ENCODE peak calls at places on chromosomes 3 and 15, in nine cellular contexts. S is lower lobe of right lung, Z is A549, L is endothelial cell, O is neural progenitor cell, V is hepatocyte, B is upper lobe of right lung, Q is AG09309, E is HCT116. W is an unnamed sample.

GRCh38 chr15:85778107-85778776 is 16.5 kb downstream of the KLHL25 start:
- DNase-seq in S (no peak), Z (no peak), L (no peak), O (no peak), V (no peak), B (no peak), Q (no peak), E (no peak), W (no peak)

GRCh38 chr15:51601801-51602200 is 20.8 kb downstream of the DMXL2 start:
- DNase-seq in S (no peak), Z (no peak), L (no peak), O (no peak), V (no peak), B (no peak), Q (no peak), E (no peak), W (no peak)

GRCh38 chr15:68389041-68389930 is 42.7 kb downstream of the ITGA11 start:
- DNase-seq in S (no peak), Z (no peak), L (no peak), O (no peak), V (no peak), B (peak; percentile 32), Q (no peak), E (no peak), W (no peak)

GRCh38 chr3:29344986-29345385 is 64.1 kb downstream of the RBMS3 start:
- DNase-seq in S (no peak), Z (no peak), L (no peak), O (no peak), V (no peak), B (no peak), Q (no peak), E (no peak), W (no peak)

GRCh38 chr3:120145498-120146285 is 51.4 kb upstream of the GSK3B start:
- DNase-seq in S (no peak), Z (peak; percentile 61), L (no peak), O (no peak), V (peak; percentile 35), B (no peak), Q (peak; percentile 43), E (peak; percentile 55), W (no peak)

GRCh38 chr15:31486506-31486905 is 159.9 kb downstream of the KLF13 start:
- DNase-seq in S (no peak), Z (no peak), L (no peak), O (peak; percentile 53), V (no peak), B (peak; percentile 45), Q (no peak), E (no peak), W (no peak)

GRCh38 chr3:184591789-184592188 is 30.2 kb downstream of the EPHB3 start:
- DNase-seq in S (no peak), Z (no peak), L (no peak), O (no peak), V (no peak), B (no peak), Q (no peak), E (no peak), W (no peak)

GRCh38 chr3:123692041-123692440 is 107.2 kb upstream of the HACD2 start:
- DNase-seq in S (no peak), Z (no peak), L (no peak), O (no peak), V (no peak), B (no peak), Q (no peak), E (no peak), W (no peak)

GRCh38 chr15:95932676-95933075 is 397.8 kb upstream of the NR2F2 start:
- DNase-seq in S (no peak), Z (no peak), L (no peak), O (no peak), V (no peak), B (no peak), Q (peak; percentile 94), E (peak; percentile 19), W (no peak)

GRCh38 chr3:24012589-24013257 is 67.6 kb downstream of the NR1D2 start:
- DNase-seq in S (no peak), Z (no peak), L (no peak), O (no peak), V (no peak), B (no peak), Q (no peak), E (no peak), W (no peak)

GRCh38 chr3:115100172-115100571 is 46.9 kb downstream of the ZBTB20 start:
- DNase-seq in S (no peak), Z (peak; percentile 52), L (no peak), O (peak; percentile 1), V (peak; percentile 12), B (no peak), Q (peak; percentile 25), E (no peak), W (no peak)

GRCh38 chr15:74243431-74243830 is 7.3 kb downstream of the CCDC33 start:
- DNase-seq in S (no peak), Z (no peak), L (no peak), O (no peak), V (no peak), B (no peak), Q (no peak), E (no peak), W (no peak)

GRCh38 chr15:74727727-74728126 is 2.4 kb upstream of the CYP1A1 start:
- DNase-seq in S (no peak), Z (no peak), L (no peak), O (no peak), V (no peak), B (no peak), Q (no peak), E (no peak), W (no peak)

GRCh38 chr3:185959609-185960517 is 22.0 kb upstream of the TRA2B start:
- DNase-seq in S (no peak), Z (peak; percentile 82), L (no peak), O (no peak), V (no peak), B (no peak), Q (peak; percentile 67), E (no peak), W (no peak)

GRCh38 chr15:57196865-57197264 is 179.4 kb upstream of the CGNL1 start:
- DNase-seq in S (no peak), Z (no peak), L (no peak), O (no peak), V (no peak), B (no peak), Q (no peak), E (no peak), W (no peak)

GRCh38 chr3:127180859-127181258 is 12.1 kb upstream of the PRR23E start:
- DNase-seq in S (no peak), Z (no peak), L (no peak), O (no peak), V (no peak), B (peak; percentile 53), Q (no peak), E (no peak), W (no peak)

GRCh38 chr15:52466716-52467115 is 62.0 kb downstream of the MYO5A start:
- DNase-seq in S (no peak), Z (no peak), L (no peak), O (no peak), V (no peak), B (no peak), Q (no peak), E (no peak), W (no peak)

GRCh38 chr3:14425574-14426304 is 23.3 kb downstream of the SLC6A6 start:
- DNase-seq in S (peak; percentile 85), Z (no peak), L (no peak), O (no peak), V (no peak), B (peak; percentile 80), Q (no peak), E (no peak), W (peak; percentile 92)
- TF ChIP-seq CTCF in S (peak; percentile 23), Z (no peak), L (no peak), O (no peak), V (no peak), B (peak; percentile 14), Q (no peak), E (no peak), W (peak; percentile 51)

GRCh38 chr3:167106456-167106855 is 273.6 kb downstream of the ZBBX start:
- DNase-seq in S (no peak), Z (no peak), L (no peak), O (no peak), V (no peak), B (no peak), Q (no peak), E (no peak), W (no peak)

GRCh38 chr3:167100200-167100599 is 279.9 kb downstream of the ZBBX start:
- DNase-seq in S (no peak), Z (no peak), L (no peak), O (no peak), V (no peak), B (no peak), Q (no peak), E (no peak), W (no peak)

GRCh38 chr3:167100651-167101050 is 279.4 kb downstream of the ZBBX start:
- DNase-seq in S (no peak), Z (no peak), L (no peak), O (no peak), V (no peak), B (no peak), Q (no peak), E (no peak), W (no peak)

GRCh38 chr3:167102071-167102470 is 278.0 kb downstream of the ZBBX start:
- DNase-seq in S (no peak), Z (peak; percentile 6), L (no peak), O (peak; percentile 51), V (no peak), B (no peak), Q (no peak), E (peak; percentile 6), W (no peak)
- TF ChIP-seq CTCF in S (no peak), Z (no peak), L (peak; percentile 57), O (peak; percentile 64), V (no peak), B (no peak), Q (no peak), E (peak; percentile 38), W (no peak)

GRCh38 chr3:38054166-38054991 is 15.4 kb downstream of the DLEC1 start:
- DNase-seq in S (peak; percentile 58), Z (no peak), L (no peak), O (no peak), V (peak; percentile 63), B (no peak), Q (no peak), E (no peak), W (no peak)
- TF ChIP-seq CTCF in S (no peak), Z (no peak), L (no peak), O (no peak), V (no peak), B (no peak), Q (no peak), E (no peak), W (no peak)

DNA sequence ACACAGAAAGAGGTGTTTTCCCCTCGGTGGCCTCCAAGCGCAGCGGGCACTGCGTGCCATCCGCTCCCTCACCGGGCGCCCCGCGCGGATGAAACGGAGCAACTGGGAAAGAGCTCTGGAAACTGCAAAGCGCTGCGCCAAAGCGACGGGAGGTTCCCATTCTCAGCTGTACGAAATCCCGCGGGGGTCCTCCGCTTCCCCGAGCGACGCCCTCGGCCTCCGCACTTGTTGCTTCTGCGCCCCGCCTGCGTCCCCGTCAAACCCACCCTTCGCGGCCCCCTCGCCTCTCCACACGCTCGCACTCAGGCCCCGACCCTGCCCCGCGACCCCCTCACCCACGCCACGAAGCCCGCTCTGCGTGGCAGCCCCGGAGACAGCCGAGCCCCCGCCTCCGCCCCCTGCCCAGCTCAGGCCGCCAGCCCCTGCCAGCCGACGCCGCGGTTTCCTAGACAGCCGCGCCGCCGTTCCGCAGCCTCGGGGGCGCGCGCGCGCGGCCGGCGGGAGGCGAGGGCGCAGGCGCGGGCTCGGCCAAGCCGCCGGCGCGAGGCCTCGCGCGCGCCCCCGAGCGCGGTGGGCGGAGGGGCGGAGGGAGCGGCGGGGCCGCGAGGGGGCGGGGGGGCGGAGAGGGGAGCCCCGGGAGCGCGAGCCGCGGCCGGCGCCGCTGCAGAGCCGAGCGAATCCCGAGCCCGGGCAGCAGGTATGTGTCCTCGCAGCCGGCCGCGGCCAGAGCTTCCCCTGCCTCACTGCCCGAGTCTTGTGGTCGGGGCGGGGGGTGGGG is at the start of gene TMEM266:
- DNase-seq in S (peak; percentile 57), Z (peak; percentile 43), L (peak; percentile 76), O (peak; percentile 96), V (peak; percentile 89), B (peak; percentile 72), Q (no peak), E (no peak), W (peak; percentile 79)
- TF ChIP-seq CTCF in S (no peak), Z (no peak), L (no peak), O (peak; percentile 40), V (no peak), B (no peak), Q (no peak), E (no peak), W (no peak)

W was measured in spleen.